ENCODE peak calls at places on chromosomes 7 and 10, in four cellular contexts. Z is omental fat pad, E is body of pancreas, S is GM20000. Y is an unnamed sample.

GRCh38 chr7:92835140-92835850 is 1.1 kb downstream of the CDK6 start:
- DNase-seq in Z (peak), E (peak), S (peak), Y (peak)

GRCh38 chr10:71216751-71217265 is 4.4 kb downstream of the UNC5B start:
- DNase-seq in Z (no peak), E (no peak), S (no peak), Y (no peak)

GRCh38 chr10:130547368-130547767 is 411.2 kb downstream of the GLRX3 start:
- DNase-seq in Z (no peak), E (no peak), S (no peak), Y (no peak)

GRCh38 chr10:70925377-70926214 is 37.2 kb upstream of the PCBD1 start:
- DNase-seq in Z (peak), E (peak), S (peak), Y (peak)

GRCh38 chr10:73448384-73448783 is 15.0 kb upstream of the MSS51 start:
- DNase-seq in Z (no peak), E (no peak), S (no peak), Y (no peak)

GRCh38 chr10:53748319-53748718 is 975.7 kb upstream of the MBL2 start:
- DNase-seq in Z (no peak), E (no peak), S (no peak), Y (no peak)

GRCh38 chr10:102423372-102423968 is 2.8 kb downstream of the FBXL15 start:
- DNase-seq in Z (no peak), E (no peak), S (no peak), Y (no peak)

GRCh38 chr10:80453715-80454525 is at the start of gene TSPAN14:
- DNase-seq in Z (no peak), E (peak), S (peak), Y (peak)

GRCh38 chr10:13882112-13882711 is 295.4 kb downstream of the PRPF18 start:
- DNase-seq in Z (no peak), E (peak), S (no peak), Y (peak)

GRCh38 chr10:49161411-49161997 is 26.7 kb downstream of the TMEM273 start:
- DNase-seq in Z (no peak), E (no peak), S (no peak), Y (no peak)

DNA sequence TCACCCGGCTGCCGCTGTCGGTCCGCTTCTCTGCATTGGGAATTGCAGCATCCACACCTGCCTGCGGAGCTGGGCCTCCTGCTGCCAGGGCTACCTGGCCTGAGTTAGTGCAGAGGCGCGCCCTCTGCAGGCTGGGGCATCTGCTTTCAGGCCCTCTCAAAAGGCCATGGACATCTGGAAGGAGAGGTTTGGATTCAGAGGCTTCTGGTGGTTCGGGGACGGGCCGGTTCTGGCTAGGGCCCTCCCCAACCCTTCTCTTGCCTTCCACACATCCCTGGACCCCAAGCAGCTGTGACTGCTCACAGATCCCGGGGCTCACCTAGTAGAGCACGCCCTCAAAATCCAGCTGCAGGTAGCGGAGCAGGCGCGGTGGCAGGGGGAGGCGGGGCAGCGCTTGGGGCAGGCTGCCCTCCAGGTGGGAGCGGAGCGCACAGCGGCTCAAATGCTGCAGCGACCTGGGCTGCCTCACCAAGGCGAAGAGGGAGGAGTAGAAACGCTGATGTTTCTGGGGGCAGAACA is 8.4 kb upstream of the GBX1 start:
- DNase-seq in Z (no peak), E (no peak), S (peak), Y (no peak)
- TF ChIP-seq CTCF in Z (no peak), E (no peak), S (no peak), Y (no peak)

GRCh38 chr7:125059861-125060456 is 130.3 kb upstream of the POT1 start:
- DNase-seq in Z (no peak), E (no peak), S (no peak), Y (no peak)
- TF ChIP-seq CTCF in Z (no peak), E (peak), S (no peak), Y (no peak)

GRCh38 chr7:115679976-115680375 is 350.6 kb downstream of the TFEC start:
- DNase-seq in Z (no peak), E (peak), S (peak), Y (no peak)
- TF ChIP-seq CTCF in Z (no peak), E (peak), S (no peak), Y (no peak)

GRCh38 chr7:107453388-107453787 is 16.5 kb upstream of the GPR22 start:
- DNase-seq in Z (no peak), E (no peak), S (no peak), Y (no peak)
- TF ChIP-seq CTCF in Z (no peak), E (no peak), S (no peak), Y (no peak)

DNA sequence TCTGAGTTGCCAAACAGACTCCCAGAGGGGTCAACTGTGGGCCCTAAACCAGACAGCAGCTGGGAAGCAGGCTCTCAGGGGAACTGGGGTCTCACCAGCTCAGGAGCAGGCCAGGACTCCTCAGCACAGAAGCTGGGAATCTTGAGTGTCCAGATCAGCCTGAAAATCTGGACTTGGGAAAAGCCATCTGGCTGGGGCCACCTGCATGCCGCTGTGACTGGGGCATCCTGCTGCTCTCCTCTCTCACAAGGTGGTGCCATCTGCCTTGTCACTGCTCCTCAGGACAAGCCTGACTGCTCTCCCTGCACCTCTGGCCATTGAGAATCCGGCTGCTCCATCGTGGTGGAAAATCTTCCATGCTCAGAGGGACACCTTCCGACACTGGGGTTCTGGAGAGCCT is 141.3 kb downstream of the PLPP4 start:
- DNase-seq in Z (no peak), E (no peak), S (no peak), Y (no peak)
- TF ChIP-seq CTCF in Z (no peak), E (no peak), S (no peak), Y (no peak)

GRCh38 chr7:46214526-46214925 is 293.5 kb upstream of the IGFBP3 start:
- DNase-seq in Z (no peak), E (no peak), S (no peak), Y (no peak)

GRCh38 chr7:46210467-46210866 is 289.4 kb upstream of the IGFBP3 start:
- DNase-seq in Z (no peak), E (no peak), S (no peak), Y (no peak)

GRCh38 chr7:46209611-46210170 is 288.6 kb upstream of the IGFBP3 start:
- DNase-seq in Z (no peak), E (no peak), S (no peak), Y (no peak)

GRCh38 chr7:46213154-46213537 is 292.1 kb upstream of the IGFBP3 start:
- DNase-seq in Z (no peak), E (no peak), S (no peak), Y (no peak)

GRCh38 chr7:46212425-46213153 is 291.5 kb upstream of the IGFBP3 start:
- DNase-seq in Z (no peak), E (no peak), S (no peak), Y (no peak)
- TF ChIP-seq CTCF in Z (no peak), E (no peak), S (no peak), Y (no peak)

GRCh38 chr7:29113384-29114102 is 32.8 kb downstream of the CPVL start:
- DNase-seq in Z (no peak), E (peak), S (no peak), Y (no peak)
- TF ChIP-seq CTCF in Z (no peak), E (no peak), S (no peak), Y (no peak)

GRCh38 chr10:19169684-19170083 is 121.1 kb downstream of the MALRD1 start:
- DNase-seq in Z (no peak), E (no peak), S (no peak), Y (no peak)

GRCh38 chr10:19164461-19164860 is 115.9 kb downstream of the MALRD1 start:
- DNase-seq in Z (no peak), E (no peak), S (no peak), Y (no peak)

DNA sequence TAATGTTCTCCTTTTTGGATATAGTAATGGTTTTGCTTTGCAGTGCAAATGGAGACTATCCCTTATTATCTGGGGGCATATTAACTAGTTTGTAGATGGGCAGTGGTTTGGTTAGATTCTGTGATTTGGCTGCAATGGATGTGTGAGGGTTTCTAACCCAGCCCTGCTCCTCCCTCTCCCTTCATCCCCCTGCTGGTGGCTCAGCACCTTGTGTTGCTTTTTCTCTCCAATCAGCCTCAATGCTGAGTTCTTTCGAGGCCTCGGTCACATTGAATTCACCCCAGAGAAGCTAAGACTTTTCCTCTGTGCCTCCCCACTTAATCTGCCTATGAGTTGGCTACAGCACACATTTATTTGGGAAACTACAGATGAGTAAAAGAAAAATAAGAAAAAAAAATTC is 120.0 kb downstream of the MALRD1 start:
- DNase-seq in Z (no peak), E (no peak), S (no peak), Y (no peak)
- TF ChIP-seq CTCF in Z (no peak), E (no peak), S (no peak), Y (no peak)

Y was measured in lower leg skin.